ENCODE peak calls at places on chromosomes 1 and 21, in four cellular contexts. One of them, this sample, is unnamed.

GRCh38 chr1:245770191-245770590 is 615.4 kb downstream of the KIF26B start:
- DNase-seq in HCT116: no peak
- DNase-seq in IMR-90: peak; percentile 30
- DNase-seq in thyroid gland: no peak
- DNase-seq in this sample: no peak

GRCh38 chr1:86833461-86834215 is 80.3 kb downstream of the SELENOF start:
- DNase-seq in HCT116: peak; percentile 79
- DNase-seq in IMR-90: peak; percentile 87
- DNase-seq in thyroid gland: peak; percentile 67
- DNase-seq in this sample: peak; percentile 85

GRCh38 chr1:204621391-204621790 is 64.1 kb downstream of the LRRN2 start:
- DNase-seq in HCT116: no peak
- DNase-seq in IMR-90: no peak
- DNase-seq in thyroid gland: no peak
- DNase-seq in this sample: no peak

GRCh38 chr21:43654806-43655489 is 4.3 kb downstream of the HSF2BP start:
- DNase-seq in HCT116: no peak
- DNase-seq in IMR-90: peak; percentile 70
- DNase-seq in thyroid gland: no peak
- DNase-seq in this sample: no peak

GRCh38 chr21:35648512-35648911 is 411.8 kb downstream of the SETD4 start:
- DNase-seq in HCT116: no peak
- DNase-seq in IMR-90: no peak
- DNase-seq in thyroid gland: no peak
- DNase-seq in this sample: no peak

GRCh38 chr1:151309851-151310323 is 17.3 kb downstream of the PI4KB start:
- DNase-seq in HCT116: no peak
- DNase-seq in IMR-90: peak; percentile 88
- DNase-seq in thyroid gland: no peak
- DNase-seq in this sample: no peak

GRCh38 chr1:165073402-165074007 is 283.0 kb downstream of the LMX1A start:
- DNase-seq in HCT116: peak; percentile 51
- DNase-seq in IMR-90: peak; percentile 56
- DNase-seq in thyroid gland: no peak
- DNase-seq in this sample: peak; percentile 28

GRCh38 chr1:93554883-93555872 is 107.3 kb downstream of the FNBP1L start:
- DNase-seq in HCT116: no peak
- DNase-seq in IMR-90: no peak
- DNase-seq in thyroid gland: no peak
- DNase-seq in this sample: no peak

GRCh38 chr1:231039161-231040018 is 664 bp downstream of the FAM89A start:
- DNase-seq in HCT116: no peak
- DNase-seq in IMR-90: peak; percentile 37
- DNase-seq in thyroid gland: peak; percentile 35
- DNase-seq in this sample: peak; percentile 75

GRCh38 chr1:199759268-199759724 is 268.2 kb upstream of the NR5A2 start:
- DNase-seq in HCT116: peak; percentile 92
- DNase-seq in IMR-90: peak; percentile 48
- DNase-seq in thyroid gland: no peak
- DNase-seq in this sample: no peak

GRCh38 chr1:160858127-160858909 is 4.4 kb downstream of the CD244 start:
- DNase-seq in HCT116: no peak
- DNase-seq in IMR-90: no peak
- DNase-seq in thyroid gland: no peak
- DNase-seq in this sample: peak; percentile 94

GRCh38 chr1:79517425-79518219 is 511.1 kb upstream of the ADGRL4 start:
- DNase-seq in HCT116: no peak
- DNase-seq in IMR-90: no peak
- DNase-seq in thyroid gland: no peak
- DNase-seq in this sample: no peak

GRCh38 chr1:156746716-156747631 is 4.5 kb downstream of the HDGF start:
- DNase-seq in HCT116: peak; percentile 61
- DNase-seq in IMR-90: peak; percentile 90
- DNase-seq in thyroid gland: peak; percentile 98
- DNase-seq in this sample: peak; percentile 70
- TF ChIP-seq POLR2A in HCT116: no peak
- TF ChIP-seq POLR2A in IMR-90: no peak
- TF ChIP-seq POLR2A in thyroid gland: peak; percentile 68
- TF ChIP-seq POLR2A in this sample: no peak

DNA sequence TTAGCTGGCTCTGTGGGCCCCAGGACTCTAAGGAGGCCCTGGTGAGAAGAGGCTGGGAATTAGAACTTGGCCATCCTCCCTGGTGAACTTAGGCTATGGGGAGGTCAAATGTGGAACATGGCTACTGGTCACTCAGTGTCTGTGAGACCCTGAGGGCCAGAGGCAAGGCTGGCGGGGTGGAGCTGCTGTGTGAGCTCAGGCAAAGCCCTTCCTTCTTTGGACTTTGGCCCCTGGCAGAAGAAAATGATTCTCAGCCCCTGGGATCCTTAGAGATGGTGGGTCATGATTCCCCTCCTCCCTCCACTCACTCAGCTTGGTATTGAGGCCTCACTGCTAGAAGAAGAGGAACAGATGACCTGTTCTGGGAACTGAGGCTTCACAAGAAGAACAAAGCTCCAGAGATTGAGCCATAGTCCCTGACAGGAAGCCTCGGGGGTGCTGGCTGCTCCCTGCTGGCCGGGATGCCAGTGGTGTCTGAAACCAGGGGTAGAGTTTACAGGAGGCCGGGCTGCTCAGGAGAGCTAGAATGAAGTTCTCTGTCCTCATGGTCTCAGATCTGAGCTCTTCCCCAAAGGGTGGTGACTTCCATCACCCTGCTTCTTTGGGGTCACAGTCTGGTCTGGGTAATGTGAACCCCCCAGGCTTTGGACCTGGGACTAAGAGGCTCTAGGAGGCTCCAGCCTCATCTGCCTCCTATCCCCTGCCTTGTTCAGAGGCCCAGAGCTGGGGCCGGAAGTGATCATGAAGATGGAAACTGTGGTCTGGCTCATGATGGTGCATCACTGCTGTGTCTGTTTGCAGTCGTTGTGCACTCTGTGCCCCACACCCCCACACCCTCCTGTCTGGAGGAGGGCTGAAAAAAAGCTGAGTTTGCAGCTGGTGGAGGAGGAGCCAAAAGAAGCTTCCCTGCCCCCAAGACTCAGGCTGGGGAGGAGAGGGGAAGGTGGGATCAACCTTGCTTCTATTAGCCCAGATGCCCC is 905 bp downstream of the BTBD19 start:
- DNase-seq in HCT116: no peak
- DNase-seq in IMR-90: peak; percentile 82
- DNase-seq in thyroid gland: peak; percentile 36
- DNase-seq in this sample: peak; percentile 64
- TF ChIP-seq POLR2A in HCT116: no peak
- TF ChIP-seq POLR2A in IMR-90: peak; percentile 58
- TF ChIP-seq POLR2A in thyroid gland: no peak
- TF ChIP-seq POLR2A in this sample: peak; percentile 70

DNA sequence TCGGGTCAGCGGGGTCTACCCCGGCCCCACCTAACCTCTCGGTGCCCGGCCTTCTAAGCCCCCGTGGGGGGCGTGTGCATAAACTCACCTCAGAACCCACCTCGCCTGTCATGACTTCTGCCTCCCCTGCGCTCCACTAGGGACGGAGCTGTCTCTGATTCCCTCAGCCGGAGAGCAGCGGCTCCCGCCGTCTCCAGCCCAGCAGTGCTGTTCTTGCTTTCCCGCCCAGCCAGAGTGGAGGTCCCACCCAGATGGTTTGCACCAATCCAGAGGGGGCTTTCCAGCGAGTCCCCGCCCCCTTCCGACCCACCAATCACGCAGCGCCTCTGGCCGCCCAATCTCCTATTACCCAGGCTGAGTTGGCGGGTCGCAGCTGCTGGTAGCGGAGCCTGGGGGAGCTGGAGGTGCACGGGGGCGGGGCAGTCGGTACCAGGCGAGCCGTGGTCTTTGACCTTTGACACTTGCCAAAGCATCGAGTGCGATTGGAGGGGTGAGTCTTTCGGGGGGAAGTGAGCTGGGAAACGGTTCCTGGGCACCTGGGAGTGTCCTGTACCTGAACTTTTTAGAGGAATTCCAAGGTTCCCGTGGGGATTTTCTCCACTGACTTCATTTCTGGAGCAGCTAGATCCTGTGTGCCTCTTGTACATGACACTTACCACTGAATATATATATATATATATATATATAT is at the start of gene CLSPN:
- DNase-seq in HCT116: peak; percentile 91
- DNase-seq in IMR-90: peak; percentile 94
- DNase-seq in thyroid gland: peak; percentile 96
- DNase-seq in this sample: peak; percentile 98
- TF ChIP-seq POLR2A in HCT116: peak; percentile 66
- TF ChIP-seq POLR2A in IMR-90: peak; percentile 81
- TF ChIP-seq POLR2A in thyroid gland: peak; percentile 8
- TF ChIP-seq POLR2A in this sample: peak; percentile 98

GRCh38 chr1:35173516-35174224 is 19.3 kb downstream of the SFPQ start:
- DNase-seq in HCT116: no peak
- DNase-seq in IMR-90: no peak
- DNase-seq in thyroid gland: no peak
- DNase-seq in this sample: no peak

GRCh38 chr1:35178295-35178695 is 14.7 kb downstream of the SFPQ start:
- DNase-seq in HCT116: no peak
- DNase-seq in IMR-90: no peak
- DNase-seq in thyroid gland: no peak
- DNase-seq in this sample: no peak

GRCh38 chr1:35174225-35174540 is 18.8 kb downstream of the SFPQ start:
- DNase-seq in HCT116: no peak
- DNase-seq in IMR-90: no peak
- DNase-seq in thyroid gland: no peak
- DNase-seq in this sample: no peak

GRCh38 chr1:35177237-35177786 is 15.6 kb downstream of the SFPQ start:
- DNase-seq in HCT116: no peak
- DNase-seq in IMR-90: no peak
- DNase-seq in thyroid gland: no peak
- DNase-seq in this sample: no peak

DNA sequence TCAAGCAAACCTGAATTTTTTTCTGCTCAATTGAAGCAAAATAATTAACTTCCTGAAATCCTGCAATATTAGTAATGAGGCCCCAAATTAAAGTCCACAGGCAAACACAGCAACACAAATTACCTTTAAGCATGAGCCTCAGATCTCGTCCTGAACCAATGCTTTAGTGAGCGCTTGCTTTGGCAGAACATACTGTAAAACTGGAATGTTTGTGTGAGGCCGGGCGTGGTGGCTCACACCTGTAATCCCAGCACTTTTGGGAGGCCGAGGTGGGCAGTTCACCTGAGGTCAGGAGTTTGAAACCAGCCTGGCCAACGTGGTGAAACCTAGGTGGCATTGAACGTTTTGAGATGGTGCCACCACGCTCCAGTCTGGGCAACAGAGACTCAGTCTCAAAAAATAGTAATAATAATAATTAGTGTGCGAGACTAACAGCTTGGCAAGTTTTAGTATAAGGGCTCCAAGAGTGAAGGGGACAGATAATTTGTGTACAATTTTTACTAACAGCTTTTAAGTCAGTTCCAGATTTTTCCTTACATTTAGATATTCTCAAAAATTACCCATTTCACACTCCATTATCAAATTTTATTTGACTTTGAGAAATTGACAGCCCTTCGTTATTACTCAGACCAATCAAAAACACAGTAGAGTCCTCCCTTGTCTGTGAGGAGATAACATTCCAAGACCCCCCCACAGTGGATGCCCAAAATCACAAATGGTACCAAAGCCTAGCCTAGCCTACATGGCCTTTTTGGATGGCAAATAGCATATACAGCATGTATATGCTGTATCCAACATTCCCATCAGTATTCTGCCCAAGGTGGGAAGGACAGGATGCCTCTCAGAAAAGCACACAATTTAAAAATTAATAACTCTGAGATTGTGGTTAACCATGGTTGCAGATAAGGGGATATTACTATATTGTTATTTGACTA is 17.6 kb downstream of the SFPQ start:
- DNase-seq in HCT116: no peak
- DNase-seq in IMR-90: no peak
- DNase-seq in thyroid gland: no peak
- DNase-seq in this sample: no peak
- TF ChIP-seq POLR2A in HCT116: no peak
- TF ChIP-seq POLR2A in IMR-90: no peak
- TF ChIP-seq POLR2A in thyroid gland: no peak
- TF ChIP-seq POLR2A in this sample: peak; percentile 42

DNA sequence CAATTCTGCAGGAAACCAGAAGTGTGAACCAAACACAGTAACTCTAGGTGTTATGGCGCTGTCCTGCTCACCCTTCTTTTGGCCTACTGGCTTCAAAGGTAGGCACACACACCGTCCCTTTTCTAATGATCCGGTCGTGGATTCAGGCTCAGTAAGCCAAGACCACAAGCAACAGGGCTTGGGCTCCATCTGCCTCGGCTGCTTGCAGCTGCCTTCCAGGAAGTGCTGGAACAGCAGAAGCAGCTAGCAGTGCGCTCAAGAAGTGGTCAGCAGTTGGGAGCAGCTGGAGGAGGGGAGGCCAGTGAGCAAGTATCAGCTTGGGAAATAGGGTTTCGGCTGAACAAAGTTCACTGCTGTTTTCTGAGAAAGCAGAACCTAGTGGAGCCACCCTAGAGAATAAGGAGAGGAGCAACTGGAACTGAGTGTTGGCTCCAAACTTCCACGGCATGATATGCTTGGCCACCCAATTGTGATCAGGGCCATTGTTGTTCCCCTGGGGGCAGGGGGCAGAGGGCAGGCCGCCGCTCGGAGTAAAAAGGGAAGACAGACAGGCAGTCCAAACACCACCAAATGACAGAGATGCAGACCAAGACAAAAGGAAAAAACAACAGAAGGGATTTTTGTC is 173.4 kb downstream of the TOMM20 start:
- DNase-seq in HCT116: no peak
- DNase-seq in IMR-90: peak; percentile 59
- DNase-seq in thyroid gland: peak; percentile 65
- DNase-seq in this sample: peak; percentile 25
- TF ChIP-seq POLR2A in HCT116: no peak
- TF ChIP-seq POLR2A in IMR-90: peak; percentile 11
- TF ChIP-seq POLR2A in thyroid gland: no peak
- TF ChIP-seq POLR2A in this sample: no peak

GRCh38 chr1:28887835-28888682 is 26.3 kb upstream of the EPB41 start:
- DNase-seq in HCT116: no peak
- DNase-seq in IMR-90: no peak
- DNase-seq in thyroid gland: peak; percentile 83
- DNase-seq in this sample: peak; percentile 88

GRCh38 chr1:28885982-28886730 is 28.2 kb upstream of the EPB41 start:
- DNase-seq in HCT116: no peak
- DNase-seq in IMR-90: no peak
- DNase-seq in thyroid gland: peak; percentile 6
- DNase-seq in this sample: peak; percentile 58

GRCh38 chr1:28888915-28889314 is 25.5 kb upstream of the EPB41 start:
- DNase-seq in HCT116: no peak
- DNase-seq in IMR-90: no peak
- DNase-seq in thyroid gland: no peak
- DNase-seq in this sample: no peak

GRCh38 chr1:28886731-28887417 is 27.5 kb upstream of the EPB41 start:
- DNase-seq in HCT116: peak; percentile 76
- DNase-seq in IMR-90: peak; percentile 48
- DNase-seq in thyroid gland: peak; percentile 92
- DNase-seq in this sample: peak; percentile 95

DNA sequence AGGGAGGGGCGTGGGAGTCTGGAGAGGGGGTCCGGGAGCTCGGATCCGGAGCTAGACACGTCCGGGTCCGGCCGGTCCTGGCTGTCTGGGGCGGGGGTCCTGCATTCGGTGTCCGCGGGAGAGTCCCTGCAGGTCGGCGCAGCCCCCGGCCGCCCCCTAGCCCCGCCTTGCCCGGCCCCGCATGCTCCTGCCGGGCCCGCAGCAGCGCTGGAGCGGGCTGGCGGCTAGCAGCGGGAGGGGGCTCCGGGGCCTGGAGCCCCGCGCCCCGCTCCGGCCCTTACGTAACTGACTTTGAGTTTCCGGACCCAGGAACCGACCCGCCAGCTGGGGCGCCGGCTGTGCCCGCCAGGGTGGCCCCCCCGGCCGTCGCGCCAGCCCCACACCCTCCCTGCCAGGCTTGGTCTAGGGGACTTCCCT is 26.9 kb upstream of the EPB41 start:
- DNase-seq in HCT116: no peak
- DNase-seq in IMR-90: no peak
- DNase-seq in thyroid gland: peak; percentile 49
- DNase-seq in this sample: no peak
- TF ChIP-seq POLR2A in HCT116: no peak
- TF ChIP-seq POLR2A in IMR-90: no peak
- TF ChIP-seq POLR2A in thyroid gland: no peak
- TF ChIP-seq POLR2A in this sample: no peak

This sample was measured in erythroblast.